ENCODE peak calls at places on chromosomes 13 and 19, in six cellular contexts. A is mammary epithelial cell, P is esophagus muscularis mucosa, W is pancreas, N is BJ, U is kidney epithelial cell. M is an unnamed sample.

GRCh38 chr13:41408061-41408460 is 49.3 kb upstream of the RGCC start:
- DNase-seq in A (peak), P (no peak), W (no peak), N (no peak), U (no peak), M (no peak)

GRCh38 chr19:34246340-34246739 is 8.0 kb upstream of the GARRE1 start:
- DNase-seq in A (no peak), P (no peak), W (no peak), N (no peak), U (no peak), M (no peak)

GRCh38 chr13:113897161-113897560 is 33.3 kb upstream of the GAS6 start:
- DNase-seq in A (peak), P (peak), W (no peak), N (peak), U (peak), M (peak)

GRCh38 chr13:41139296-41139966 is 6.8 kb upstream of the KBTBD6 start:
- DNase-seq in A (peak), P (no peak), W (no peak), N (peak), U (no peak), M (peak)

GRCh38 chr19:43553656-43554055 is 20.7 kb downstream of the ZNF575 start:
- DNase-seq in A (no peak), P (no peak), W (no peak), N (no peak), U (no peak), M (no peak)

GRCh38 chr13:64869539-64869938 is 2360.6 kb downstream of the PCDH9 start:
- DNase-seq in A (no peak), P (no peak), W (no peak), N (no peak), U (no peak), M (no peak)

GRCh38 chr19:52585101-52585500 is 15.0 kb downstream of the ZNF701 start:
- DNase-seq in A (no peak), P (no peak), W (no peak), N (no peak), U (no peak), M (no peak)

GRCh38 chr19:45250832-45251451 is at the start of gene MARK4:
- DNase-seq in A (peak), P (no peak), W (peak), N (no peak), U (no peak), M (no peak)

GRCh38 chr13:30464496-30465351 is 1.0 kb downstream of the HMGB1 start:
- DNase-seq in A (peak), P (peak), W (peak), N (no peak), U (no peak), M (peak)

GRCh38 chr19:16025108-16026101 is 50.9 kb upstream of the TPM4 start:
- DNase-seq in A (peak), P (no peak), W (peak), N (peak), U (peak), M (peak)

GRCh38 chr19:54138777-54139256 is 1.3 kb downstream of the CNOT3 start:
- DNase-seq in A (no peak), P (no peak), W (no peak), N (no peak), U (no peak), M (no peak)

GRCh38 chr19:38228491-38229439 is 4.7 kb upstream of the DPF1 start:
- DNase-seq in A (no peak), P (no peak), W (peak), N (no peak), U (no peak), M (no peak)

GRCh38 chr13:114319441-114319871 is 5.2 kb downstream of the CHAMP1 start:
- DNase-seq in A (peak), P (no peak), W (no peak), N (peak), U (no peak), M (no peak)

GRCh38 chr19:16125738-16126495 is 14.2 kb downstream of the RAB8A start:
- DNase-seq in A (no peak), P (no peak), W (no peak), N (no peak), U (no peak), M (no peak)

GRCh38 chr19:39031368-39032163 is 783 bp downstream of the FBXO27 start:
- DNase-seq in A (peak), P (peak), W (peak), N (peak), U (peak), M (peak)

GRCh38 chr13:102402292-102402691 is 444 bp upstream of the FGF14 start:
- DNase-seq in A (no peak), P (no peak), W (peak), N (no peak), U (peak), M (peak)
- TF ChIP-seq CTCF in A (no peak), P (no peak), W (no peak), N (no peak), U (peak), M (peak)

GRCh38 chr13:49629196-49629938 is 1.1 kb downstream of the ARL11 start:
- DNase-seq in A (no peak), P (no peak), W (no peak), N (no peak), U (no peak), M (no peak)
- H3K4me3 ChIP-seq in A (no peak), P (no peak), W (no peak), N (no peak), U (no peak), M (no peak)

DNA sequence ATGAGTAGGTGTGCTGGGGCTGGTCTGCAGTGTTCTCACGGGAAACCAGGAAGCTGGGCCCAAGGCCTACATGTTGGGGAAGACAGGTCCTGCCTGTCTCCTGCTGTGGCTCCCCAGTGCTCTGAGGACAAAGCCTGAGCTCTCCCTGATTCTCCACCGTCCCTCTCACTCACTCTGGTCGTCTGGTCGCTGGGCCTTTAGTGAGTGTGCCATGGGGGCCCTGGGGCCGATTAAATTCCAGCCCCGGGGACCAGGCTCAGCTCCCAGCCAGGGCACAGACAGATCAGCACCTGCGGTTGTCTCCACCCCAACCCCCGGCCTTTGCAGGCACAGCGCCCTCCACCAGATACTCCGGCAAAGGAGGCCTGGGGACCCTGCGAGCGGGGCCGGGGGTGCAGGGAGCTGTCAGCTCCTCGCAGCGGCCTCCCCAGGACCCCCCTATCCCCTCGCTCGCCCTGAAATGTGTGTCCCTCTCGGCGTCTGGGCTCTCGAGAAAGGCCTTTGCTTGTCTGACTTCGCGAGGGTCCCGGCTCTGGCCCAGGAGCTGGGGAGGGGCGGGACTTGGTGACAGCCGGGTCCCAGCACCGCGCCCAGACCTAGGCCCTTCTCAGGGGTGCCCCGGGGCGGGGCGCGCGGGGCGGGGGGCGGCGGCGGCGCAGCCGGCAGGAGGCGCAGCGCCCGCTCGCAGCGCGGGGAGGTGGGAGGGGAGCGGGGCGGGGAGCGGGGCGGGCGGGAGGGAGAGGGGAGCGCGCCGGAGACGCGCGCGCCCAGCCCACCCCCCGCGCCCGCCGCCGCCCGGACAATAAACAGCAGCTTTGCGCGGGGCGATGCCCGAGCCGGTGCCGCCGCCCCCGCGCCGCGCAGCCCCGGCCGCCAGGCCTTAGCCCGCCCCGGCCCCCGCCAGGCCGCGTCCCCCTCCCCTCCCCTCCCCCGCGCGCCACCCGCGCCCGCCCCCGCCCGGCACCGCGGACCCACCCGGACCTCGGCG is at the start of gene PALM:
- DNase-seq in A (no peak), P (no peak), W (no peak), N (no peak), U (no peak), M (no peak)
- TF ChIP-seq CTCF in A (no peak), P (peak), W (no peak), N (no peak), U (no peak), M (no peak)

DNA sequence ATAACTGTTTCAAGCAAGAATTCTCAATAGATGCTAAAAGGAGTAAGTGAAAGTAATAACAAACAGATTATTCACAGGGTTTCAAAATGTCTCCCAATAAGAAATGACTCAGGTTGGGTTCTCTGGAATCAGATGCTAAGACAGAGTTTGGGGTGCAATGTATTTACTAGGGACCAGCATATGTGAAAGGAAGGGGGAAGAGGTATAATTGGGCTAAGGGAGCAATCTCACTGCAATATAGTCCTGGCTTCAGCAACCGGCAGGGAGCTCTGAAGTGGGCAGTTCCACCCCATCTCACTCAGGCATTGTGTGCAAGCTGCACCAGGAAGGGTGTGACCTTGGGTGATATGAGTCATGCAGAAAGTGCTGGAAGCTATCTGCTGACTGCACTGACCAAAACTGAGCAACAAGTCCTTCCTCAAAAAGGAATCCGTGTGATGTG is 23.4 kb downstream of the ZDHHC20 start:
- DNase-seq in A (peak), P (no peak), W (peak), N (peak), U (peak), M (peak)
- H3K4me3 ChIP-seq in A (no peak), P (no peak), W (no peak), N (no peak), U (no peak), M (no peak)

DNA sequence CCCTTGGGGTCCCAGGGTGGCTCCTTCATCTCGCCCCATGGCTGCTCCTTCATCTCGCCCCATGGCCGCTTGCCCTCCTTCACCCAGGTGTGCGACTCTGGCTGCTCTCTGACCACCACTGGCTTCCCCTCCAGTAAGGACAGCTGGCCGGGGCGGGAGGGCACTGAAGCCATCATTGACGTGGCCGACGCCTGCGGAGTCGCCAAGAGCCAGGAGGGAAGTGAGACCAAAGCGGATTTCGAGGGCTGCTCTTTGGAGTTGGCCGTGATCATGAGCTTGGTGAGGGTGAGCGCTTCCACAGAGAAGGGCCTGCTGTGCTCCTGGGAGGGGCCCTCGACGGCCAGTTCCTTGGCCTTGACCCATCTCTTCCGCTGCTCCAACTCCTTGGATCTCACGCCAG is 4.0 kb upstream of the COX6B2 start:
- DNase-seq in A (no peak), P (no peak), W (no peak), N (no peak), U (no peak), M (no peak)
- TF ChIP-seq CTCF in A (no peak), P (no peak), W (no peak), N (no peak), U (no peak), M (no peak)

GRCh38 chr19:7926021-7926726 is at the start of gene CTXN1:
- DNase-seq in A (no peak), P (no peak), W (peak), N (no peak), U (no peak), M (no peak)
- H3K4me3 ChIP-seq in A (peak), P (peak), W (peak), N (peak), U (peak), M (peak)

GRCh38 chr19:48752511-48753365 is at the start of gene FUT1:
- DNase-seq in A (peak), P (no peak), W (peak), N (no peak), U (no peak), M (no peak)
- TF ChIP-seq CTCF in A (no peak), P (no peak), W (peak), N (no peak), U (no peak), M (no peak)

GRCh38 chr19:23305555-23305954 is 55.4 kb upstream of the ZNF724 start:
- DNase-seq in A (no peak), P (no peak), W (no peak), N (no peak), U (no peak), M (no peak)
- H3K4me3 ChIP-seq in A (no peak), P (no peak), W (no peak), N (no peak), U (no peak), M (no peak)